ENCODE peak calls at places on chromosomes 3 and 15, in six cellular contexts. G, T, F, L, B and W are unnamed samples.

GRCh38 chr3:66418432-66419052 is 82.3 kb downstream of the LRIG1 start:
- DNase-seq in B (peak; percentile 55), L (no peak), F (no peak), G (no peak), T (no peak), W (no peak)

GRCh38 chr15:31328425-31328998 is 1.9 kb downstream of the KLF13 start:
- DNase-seq in G (no peak), B (no peak), F (peak; percentile 63), T (peak; percentile 52), L (no peak), W (peak; percentile 39)

GRCh38 chr3:193974147-193974546 is 161.8 kb upstream of the HES1 start:
- DNase-seq in T (no peak), B (peak; percentile 40), G (no peak), L (no peak), F (no peak), W (no peak)

GRCh38 chr3:41198526-41198925 is 779 bp upstream of the CTNNB1 start:
- DNase-seq in F (no peak), B (peak; percentile 45), L (no peak), G (peak; percentile 20), T (no peak), W (peak; percentile 59)

GRCh38 chr3:193190387-193190786 is 50.6 kb upstream of the PLAAT1 start:
- DNase-seq in F (no peak), L (no peak), G (peak; percentile 23), T (peak; percentile 4), B (peak; percentile 56), W (peak; percentile 48)

GRCh38 chr3:171977426-171977825 is 62.0 kb upstream of the FNDC3B start:
- DNase-seq in T (no peak), F (no peak), G (no peak), B (no peak), L (no peak), W (peak; percentile 86)

GRCh38 chr3:141294300-141294699 is 62.7 kb downstream of the PXYLP1 start:
- DNase-seq in G (no peak), T (no peak), B (peak; percentile 62), L (no peak), F (no peak), W (no peak)

GRCh38 chr3:54533856-54534255 is 394.0 kb downstream of the LRTM1 start:
- DNase-seq in F (no peak), T (no peak), G (peak; percentile 3), B (no peak), L (no peak), W (peak; percentile 11)

GRCh38 chr3:194322701-194323174 is 28.4 kb downstream of the CPN2 start:
- DNase-seq in F (peak; percentile 22), L (no peak), B (no peak), T (peak; percentile 84), G (peak; percentile 50), W (peak; percentile 24)

GRCh38 chr15:39919740-39920509 is at the start of gene GPR176:
- DNase-seq in T (peak; percentile 30), B (peak; percentile 89), F (no peak), L (no peak), G (no peak), W (no peak)

GRCh38 chr3:144403040-144403457 is 431.4 kb downstream of the DIPK2A start:
- DNase-seq in T (no peak), L (no peak), G (no peak), F (no peak), B (no peak), W (no peak)

GRCh38 chr3:171054231-171054630 is 27.7 kb upstream of the SLC2A2 start:
- DNase-seq in F (no peak), G (no peak), B (no peak), T (no peak), L (no peak), W (no peak)

GRCh38 chr3:53236112-53236841 is 19.5 kb downstream of the TKT start:
- DNase-seq in G (peak; percentile 52), T (peak; percentile 55), F (peak; percentile 50), L (no peak), B (peak; percentile 90), W (peak; percentile 85)

GRCh38 chr15:75850708-75851107 is 7.5 kb downstream of the UBE2Q2 start:
- DNase-seq in L (no peak), G (no peak), T (no peak), F (no peak), B (no peak), W (no peak)

GRCh38 chr3:38334656-38335055 is 11.9 kb upstream of the XYLB start:
- DNase-seq in F (no peak), L (no peak), B (no peak), G (no peak), T (no peak), W (no peak)

GRCh38 chr3:74631771-74632170 is 17.3 kb upstream of the CNTN3 start:
- DNase-seq in B (no peak), F (no peak), T (no peak), L (no peak), G (no peak), W (no peak)

GRCh38 chr3:104349836-104350235 is 1016.9 kb upstream of the ALCAM start:
- DNase-seq in B (no peak), G (no peak), T (no peak), L (no peak), F (no peak), W (no peak)

GRCh38 chr3:59820352-59820934 is 770.6 kb upstream of the CFAP20DC start:
- DNase-seq in F (no peak), B (no peak), L (no peak), T (no peak), G (no peak), W (no peak)

GRCh38 chr3:177948716-177949422 is 587.4 kb upstream of the KCNMB2 start:
- DNase-seq in F (no peak), B (no peak), L (no peak), T (no peak), G (no peak), W (no peak)

GRCh38 chr3:179801263-179801662 is 148.4 kb downstream of the USP13 start:
- DNase-seq in L (no peak), G (peak; percentile 4), B (no peak), F (no peak), T (no peak), W (peak; percentile 34)

GRCh38 chr3:58624550-58624949 is 42.0 kb downstream of the FAM3D start:
- DNase-seq in B (no peak), G (no peak), L (no peak), T (no peak), F (no peak), W (no peak)

GRCh38 chr3:158460929-158461328 is 110.1 kb upstream of the MLF1 start:
- DNase-seq in L (no peak), B (no peak), T (no peak), F (no peak), G (no peak), W (no peak)

GRCh38 chr3:10309736-10310135 is 11.2 kb downstream of the SEC13 start:
- DNase-seq in B (peak; percentile 81), F (no peak), L (no peak), G (no peak), T (no peak), W (no peak)

GRCh38 chr3:121152573-121152972 is 244.6 kb downstream of the STXBP5L start:
- DNase-seq in T (no peak), L (no peak), B (peak; percentile 23), G (peak; percentile 2), F (no peak), W (peak; percentile 7)

GRCh38 chr3:12353796-12354505 is 65.1 kb downstream of the PPARG start:
- DNase-seq in L (no peak), B (no peak), F (no peak), T (no peak), G (no peak), W (peak; percentile 90)

GRCh38 chr3:155548194-155548593 is 196.7 kb downstream of the PLCH1 start:
- DNase-seq in B (no peak), F (no peak), L (no peak), T (no peak), G (no peak), W (no peak)

GRCh38 chr15:88617790-88618189 is 3.4 kb upstream of the AEN start:
- DNase-seq in T (no peak), G (no peak), B (no peak), F (no peak), L (no peak), W (no peak)

GRCh38 chr15:88613074-88613944 is 7.8 kb upstream of the AEN start:
- DNase-seq in L (no peak), F (no peak), T (no peak), B (no peak), G (no peak), W (no peak)

GRCh38 chr15:88616240-88616639 is 4.9 kb upstream of the AEN start:
- DNase-seq in F (no peak), T (no peak), G (no peak), L (no peak), B (no peak), W (no peak)

GRCh38 chr15:88617031-88617722 is 4.0 kb upstream of the AEN start:
- DNase-seq in B (no peak), L (no peak), F (no peak), G (no peak), T (no peak), W (no peak)

GRCh38 chr15:88615303-88616107 is 5.6 kb upstream of the AEN start:
- DNase-seq in L (no peak), T (no peak), B (no peak), G (peak; percentile 67), F (no peak), W (no peak)
- TF ChIP-seq MYC in L (no peak), T (no peak), B (no peak), G (no peak), F (no peak), W (no peak)

GRCh38 chr15:97547381-97547780 is 413.1 kb upstream of the ARRDC4 start:
- DNase-seq in F (no peak), T (no peak), L (no peak), B (no peak), G (no peak), W (peak; percentile 14)
- TF ChIP-seq CTCF in F (no peak), T (no peak), L (no peak), B (no peak), G (no peak), W (no peak)

GRCh38 chr3:184016820-184017671 is 638 bp downstream of the ABCC5 start:
- DNase-seq in G (peak; percentile 18), F (peak; percentile 83), B (peak; percentile 56), L (no peak), T (peak; percentile 65), W (peak; percentile 57)

GRCh38 chr3:184018424-184018973 is 815 bp upstream of the ABCC5 start:
- DNase-seq in F (no peak), G (no peak), L (no peak), B (no peak), T (no peak), W (no peak)

GRCh38 chr3:184015381-184016019 is 2.2 kb downstream of the ABCC5 start:
- DNase-seq in G (no peak), B (no peak), F (no peak), L (no peak), T (no peak), W (no peak)

GRCh38 chr3:184016169-184016570 is 1.5 kb downstream of the ABCC5 start:
- DNase-seq in G (no peak), L (no peak), B (no peak), F (no peak), T (no peak), W (no peak)

GRCh38 chr3:184017672-184018423 is at the start of gene ABCC5:
- DNase-seq in L (peak; percentile 67), G (peak; percentile 85), T (peak; percentile 86), B (peak; percentile 93), F (peak; percentile 85), W (peak; percentile 91)
- TF ChIP-seq POLR2A in L (peak; percentile 65), G (peak; percentile 31), T (peak; percentile 76), B (peak; percentile 79), F (peak; percentile 85), W (peak; percentile 52)

GRCh38 chr3:107065094-107065861 is 312.0 kb upstream of the CCDC54 start:
- DNase-seq in T (no peak), L (no peak), B (peak; percentile 13), F (no peak), G (no peak), W (no peak)
- TF ChIP-seq MYC in T (no peak), L (no peak), B (no peak), F (no peak), G (no peak), W (no peak)